ENCODE peak calls at places on chromosomes 12 and 14, in nine cellular contexts. One of them, this sample, is unnamed. For H3K36me3, the result is how much of the 10 kb centered on the place peaks cover.

GRCh38 chr14:101721951-101722661 is 39.4 kb upstream of the PPP2R5C start:
- DNase-seq in Peyer's patch: no peak
- DNase-seq in H1: no peak
- DNase-seq in adrenal gland: no peak
- DNase-seq in right lobe of liver: no peak
- DNase-seq in stomach: peak
- DNase-seq in ovary: no peak
- DNase-seq in suprapubic skin: peak
- DNase-seq in transverse colon: peak
- DNase-seq in this sample: peak

GRCh38 chr14:90760591-90761316 is 55.5 kb downstream of the TTC7B start:
- DNase-seq in Peyer's patch: no peak
- DNase-seq in H1: peak
- DNase-seq in adrenal gland: no peak
- DNase-seq in right lobe of liver: peak
- DNase-seq in stomach: no peak
- DNase-seq in ovary: no peak
- DNase-seq in suprapubic skin: no peak
- DNase-seq in transverse colon: no peak
- DNase-seq in this sample: no peak

GRCh38 chr12:54404061-54405004 is 14.7 kb downstream of the ITGA5 start:
- DNase-seq in Peyer's patch: no peak
- DNase-seq in H1: peak
- DNase-seq in adrenal gland: no peak
- DNase-seq in right lobe of liver: no peak
- DNase-seq in stomach: peak
- DNase-seq in ovary: peak
- DNase-seq in suprapubic skin: no peak
- DNase-seq in transverse colon: peak
- DNase-seq in this sample: no peak

GRCh38 chr14:20578784-20579502 is 8.9 kb downstream of the RNASE11 start:
- DNase-seq in Peyer's patch: no peak
- DNase-seq in H1: peak
- DNase-seq in adrenal gland: no peak
- DNase-seq in right lobe of liver: no peak
- DNase-seq in stomach: no peak
- DNase-seq in ovary: no peak
- DNase-seq in suprapubic skin: no peak
- DNase-seq in transverse colon: no peak
- DNase-seq in this sample: no peak

GRCh38 chr14:45253754-45254300 is 825 bp upstream of the MIS18BP1 start:
- DNase-seq in Peyer's patch: peak
- DNase-seq in H1: no peak
- DNase-seq in adrenal gland: peak
- DNase-seq in right lobe of liver: peak
- DNase-seq in stomach: no peak
- DNase-seq in ovary: peak
- DNase-seq in suprapubic skin: no peak
- DNase-seq in transverse colon: peak
- DNase-seq in this sample: no peak

GRCh38 chr14:37142835-37143499 is 29.4 kb downstream of the SLC25A21 start:
- DNase-seq in Peyer's patch: no peak
- DNase-seq in H1: no peak
- DNase-seq in adrenal gland: no peak
- DNase-seq in right lobe of liver: no peak
- DNase-seq in stomach: no peak
- DNase-seq in ovary: no peak
- DNase-seq in suprapubic skin: no peak
- DNase-seq in transverse colon: no peak
- DNase-seq in this sample: no peak

GRCh38 chr12:52347546-52348510 is 19.5 kb downstream of the KRT85 start:
- DNase-seq in Peyer's patch: no peak
- DNase-seq in H1: no peak
- DNase-seq in adrenal gland: no peak
- DNase-seq in right lobe of liver: no peak
- DNase-seq in stomach: no peak
- DNase-seq in ovary: no peak
- DNase-seq in suprapubic skin: no peak
- DNase-seq in transverse colon: no peak
- DNase-seq in this sample: no peak

GRCh38 chr12:126051611-126052107 is 986.4 kb downstream of the AACS start:
- DNase-seq in Peyer's patch: no peak
- DNase-seq in H1: no peak
- DNase-seq in adrenal gland: no peak
- DNase-seq in right lobe of liver: no peak
- DNase-seq in stomach: no peak
- DNase-seq in ovary: no peak
- DNase-seq in suprapubic skin: no peak
- DNase-seq in transverse colon: no peak
- DNase-seq in this sample: no peak

GRCh38 chr14:57480044-57480443 is 13.6 kb downstream of the CCDC198 start:
- DNase-seq in Peyer's patch: no peak
- DNase-seq in H1: no peak
- DNase-seq in adrenal gland: no peak
- DNase-seq in right lobe of liver: no peak
- DNase-seq in stomach: no peak
- DNase-seq in ovary: no peak
- DNase-seq in suprapubic skin: no peak
- DNase-seq in transverse colon: no peak
- DNase-seq in this sample: no peak

GRCh38 chr12:106861984-106862894 is 87.8 kb downstream of the RIC8B start:
- DNase-seq in Peyer's patch: no peak
- DNase-seq in H1: no peak
- DNase-seq in adrenal gland: no peak
- DNase-seq in right lobe of liver: no peak
- DNase-seq in stomach: no peak
- DNase-seq in ovary: no peak
- DNase-seq in suprapubic skin: no peak
- DNase-seq in transverse colon: no peak
- DNase-seq in this sample: no peak

GRCh38 chr14:80055226-80055625 is 156.1 kb downstream of the DIO2 start:
- DNase-seq in Peyer's patch: no peak
- DNase-seq in H1: no peak
- DNase-seq in adrenal gland: no peak
- DNase-seq in right lobe of liver: no peak
- DNase-seq in stomach: no peak
- DNase-seq in ovary: no peak
- DNase-seq in suprapubic skin: no peak
- DNase-seq in transverse colon: no peak
- DNase-seq in this sample: no peak

GRCh38 chr12:69254046-69254445 is 14.7 kb downstream of the CPSF6 start:
- DNase-seq in Peyer's patch: no peak
- DNase-seq in H1: no peak
- DNase-seq in adrenal gland: no peak
- DNase-seq in right lobe of liver: no peak
- DNase-seq in stomach: no peak
- DNase-seq in ovary: no peak
- DNase-seq in suprapubic skin: no peak
- DNase-seq in transverse colon: no peak
- DNase-seq in this sample: no peak

GRCh38 chr14:89701079-89702043 is 253.2 kb downstream of the EFCAB11 start:
- DNase-seq in Peyer's patch: peak
- DNase-seq in H1: peak
- DNase-seq in adrenal gland: peak
- DNase-seq in right lobe of liver: peak
- DNase-seq in stomach: peak
- DNase-seq in ovary: peak
- DNase-seq in suprapubic skin: peak
- DNase-seq in transverse colon: peak
- DNase-seq in this sample: peak

DNA sequence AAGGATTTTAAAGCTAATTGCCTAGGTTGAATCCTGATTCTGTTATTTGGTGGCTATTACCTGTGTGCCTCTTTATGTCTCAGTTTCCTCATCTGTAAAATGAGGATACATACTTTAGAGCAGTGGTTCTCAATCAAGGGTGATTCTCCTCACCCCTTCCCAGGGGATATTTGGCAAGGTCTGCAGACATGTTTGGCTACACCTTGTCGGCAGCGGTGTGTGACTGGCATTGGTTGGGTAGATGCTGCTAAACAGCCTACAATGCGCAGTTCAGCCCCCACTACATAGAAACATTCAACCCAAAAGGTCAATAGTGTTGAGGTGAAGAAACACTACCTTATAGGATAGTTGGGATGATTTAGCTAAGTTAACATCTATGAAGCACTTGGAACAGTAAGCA is 23.4 kb downstream of the LDHB start:
- DNase-seq in Peyer's patch: no peak
- DNase-seq in H1: no peak
- DNase-seq in adrenal gland: no peak
- DNase-seq in right lobe of liver: no peak
- DNase-seq in stomach: no peak
- DNase-seq in ovary: no peak
- DNase-seq in suprapubic skin: no peak
- DNase-seq in transverse colon: no peak
- DNase-seq in this sample: no peak
- TF ChIP-seq POLR2A in Peyer's patch: no peak
- TF ChIP-seq POLR2A in H1: no peak
- TF ChIP-seq POLR2A in adrenal gland: no peak
- TF ChIP-seq POLR2A in right lobe of liver: no peak
- TF ChIP-seq POLR2A in stomach: no peak
- TF ChIP-seq POLR2A in ovary: no peak
- TF ChIP-seq POLR2A in suprapubic skin: no peak
- TF ChIP-seq POLR2A in transverse colon: no peak
- TF ChIP-seq POLR2A in this sample: no peak

GRCh38 chr12:98594050-98594853 is 766 bp downstream of the SLC25A3 start:
- DNase-seq in Peyer's patch: peak
- DNase-seq in H1: peak
- DNase-seq in adrenal gland: peak
- DNase-seq in right lobe of liver: peak
- DNase-seq in stomach: peak
- DNase-seq in ovary: no peak
- DNase-seq in suprapubic skin: peak
- DNase-seq in transverse colon: peak
- DNase-seq in this sample: peak
- H3K36me3 ChIP-seq in Peyer's patch: under half
- H3K36me3 ChIP-seq in H1: under half
- H3K36me3 ChIP-seq in adrenal gland: under half
- H3K36me3 ChIP-seq in right lobe of liver: under half
- H3K36me3 ChIP-seq in stomach: under half
- H3K36me3 ChIP-seq in ovary: under half
- H3K36me3 ChIP-seq in suprapubic skin: under half
- H3K36me3 ChIP-seq in transverse colon: under half
- H3K36me3 ChIP-seq in this sample: under half

DNA sequence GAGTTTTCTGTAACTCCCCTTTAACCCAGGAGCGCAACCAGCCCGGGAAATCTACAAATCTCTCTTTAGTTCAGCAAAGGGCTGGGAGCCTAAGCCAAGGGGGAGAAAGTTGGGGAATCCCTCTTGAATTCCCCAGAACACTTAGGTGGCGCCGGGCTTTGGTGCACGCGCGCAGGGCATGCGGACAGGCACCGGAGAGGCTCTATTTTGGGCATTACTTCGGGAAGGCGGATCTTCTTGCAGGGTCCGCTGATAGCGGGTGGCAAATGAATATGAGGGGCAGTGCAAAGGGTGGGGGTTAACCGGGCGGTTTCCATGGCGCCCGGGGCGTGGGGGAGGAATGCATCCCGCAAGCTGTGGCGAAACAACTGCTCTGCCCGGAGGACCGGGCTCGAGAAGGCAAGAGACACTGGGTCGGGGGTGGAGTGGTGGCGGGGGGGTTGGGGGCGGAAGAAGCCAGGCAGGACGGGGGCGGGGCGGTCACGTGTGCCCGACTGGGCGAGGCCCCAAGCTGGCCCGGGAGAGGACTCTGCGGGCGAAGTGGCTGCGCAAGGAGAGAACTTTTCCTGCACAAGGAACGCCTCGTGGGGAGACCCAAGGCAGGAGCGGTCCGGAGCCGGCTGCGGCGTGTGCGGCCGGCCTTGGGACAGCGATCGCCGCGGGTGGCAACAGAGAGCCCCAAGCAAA is at the start of gene FLVCR2:
- DNase-seq in Peyer's patch: peak
- DNase-seq in H1: peak
- DNase-seq in adrenal gland: peak
- DNase-seq in right lobe of liver: peak
- DNase-seq in stomach: peak
- DNase-seq in ovary: peak
- DNase-seq in suprapubic skin: peak
- DNase-seq in transverse colon: peak
- DNase-seq in this sample: peak
- TF ChIP-seq POLR2A in Peyer's patch: peak
- TF ChIP-seq POLR2A in H1: no peak
- TF ChIP-seq POLR2A in adrenal gland: peak
- TF ChIP-seq POLR2A in right lobe of liver: peak
- TF ChIP-seq POLR2A in stomach: no peak
- TF ChIP-seq POLR2A in ovary: no peak
- TF ChIP-seq POLR2A in suprapubic skin: no peak
- TF ChIP-seq POLR2A in transverse colon: peak
- TF ChIP-seq POLR2A in this sample: peak

GRCh38 chr12:89618113-89618862 is 90.3 kb downstream of the ATP2B1 start:
- DNase-seq in Peyer's patch: no peak
- DNase-seq in H1: no peak
- DNase-seq in adrenal gland: no peak
- DNase-seq in right lobe of liver: no peak
- DNase-seq in stomach: no peak
- DNase-seq in ovary: no peak
- DNase-seq in suprapubic skin: no peak
- DNase-seq in transverse colon: no peak
- DNase-seq in this sample: no peak
- H3K36me3 ChIP-seq in Peyer's patch: under half
- H3K36me3 ChIP-seq in H1: under half
- H3K36me3 ChIP-seq in adrenal gland: under half
- H3K36me3 ChIP-seq in right lobe of liver: under half
- H3K36me3 ChIP-seq in stomach: under half
- H3K36me3 ChIP-seq in ovary: under half
- H3K36me3 ChIP-seq in suprapubic skin: under half
- H3K36me3 ChIP-seq in transverse colon: under half
- H3K36me3 ChIP-seq in this sample: under half

This sample was measured in gastrocnemius medialis.